ENCODE peak calls at places on chromosome X, in seven cellular contexts. M, A, R, P, G, K and D are unnamed samples.

GRCh38 chrX:22081475-22082092 is 49.5 kb downstream of the PHEX start:
- DNase-seq in P (peak; percentile 66), R (peak; percentile 53), M (peak; percentile 75), G (peak; percentile 16), K (peak; percentile 53), A (peak; percentile 21), D (peak; percentile 17)

GRCh38 chrX:39648548-39649254 is 449.1 kb downstream of the BCOR start:
- DNase-seq in M (no peak), G (no peak), P (no peak), A (no peak), R (no peak), K (no peak), D (no peak)

GRCh38 chrX:46279214-46279924 is 265.9 kb downstream of the ZNF674 start:
- DNase-seq in G (no peak), M (no peak), A (no peak), K (no peak), P (no peak), R (no peak), D (no peak)

GRCh38 chrX:96682516-96682915 is 2.1 kb upstream of the DIAPH2 start:
- DNase-seq in A (no peak), G (no peak), P (no peak), R (no peak), K (no peak), M (no peak), D (no peak)

GRCh38 chrX:69361286-69361926 is 142.7 kb upstream of the NALF2 start:
- DNase-seq in P (no peak), G (no peak), R (no peak), A (no peak), K (no peak), M (peak; percentile 1), D (no peak)

GRCh38 chrX:73577368-73577767 is 14.4 kb downstream of the CHIC1 start:
- DNase-seq in A (no peak), M (peak; percentile 78), R (no peak), G (no peak), K (no peak), P (no peak), D (no peak)

GRCh38 chrX:115356369-115356768 is 66.9 kb downstream of the LUZP4 start:
- DNase-seq in M (no peak), A (no peak), P (no peak), G (no peak), K (no peak), R (no peak), D (no peak)

GRCh38 chrX:45743081-45743533 is 542.4 kb upstream of the DIPK2B start:
- DNase-seq in P (no peak), R (no peak), A (no peak), M (peak; percentile 81), K (no peak), G (no peak), D (no peak)

GRCh38 chrX:115018040-115018647 is 728 bp upstream of the IL13RA2 start:
- DNase-seq in K (no peak), P (no peak), G (no peak), M (no peak), A (no peak), R (no peak), D (no peak)

GRCh38 chrX:150405576-150405975 is 42.5 kb downstream of the MAMLD1 start:
- DNase-seq in P (no peak), A (no peak), G (no peak), R (no peak), K (no peak), M (peak; percentile 14), D (no peak)
- TF ChIP-seq CTCF in P (no peak), A (peak; percentile 46), G (no peak), R (no peak), K (no peak), M (peak; percentile 52), D (no peak)

DNA sequence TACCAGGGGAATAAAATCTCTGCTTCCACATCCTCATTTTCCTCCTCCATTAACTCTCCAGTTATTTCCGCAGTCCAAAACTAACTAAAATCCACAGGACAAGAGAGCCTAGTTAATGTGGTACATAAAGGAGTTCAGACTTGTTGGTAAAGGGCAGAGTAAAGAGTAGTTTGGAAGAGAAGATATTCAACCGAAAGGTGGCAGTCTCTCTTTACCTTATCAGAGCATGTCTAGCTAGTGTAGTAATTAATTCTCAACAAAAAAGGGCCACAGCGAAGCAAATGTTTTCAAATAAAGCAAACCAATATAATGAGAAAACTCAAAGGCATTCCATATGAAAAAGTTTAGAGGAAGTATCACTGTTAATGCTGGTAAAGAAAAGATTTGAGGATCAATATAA is 286.5 kb downstream of the GLUD2 start:
- DNase-seq in K (no peak), R (no peak), A (no peak), M (no peak), P (no peak), G (no peak), D (no peak)
- TF ChIP-seq CTCF in K (no peak), R (no peak), A (peak; percentile 18), M (no peak), P (no peak), G (no peak), D (no peak)

DNA sequence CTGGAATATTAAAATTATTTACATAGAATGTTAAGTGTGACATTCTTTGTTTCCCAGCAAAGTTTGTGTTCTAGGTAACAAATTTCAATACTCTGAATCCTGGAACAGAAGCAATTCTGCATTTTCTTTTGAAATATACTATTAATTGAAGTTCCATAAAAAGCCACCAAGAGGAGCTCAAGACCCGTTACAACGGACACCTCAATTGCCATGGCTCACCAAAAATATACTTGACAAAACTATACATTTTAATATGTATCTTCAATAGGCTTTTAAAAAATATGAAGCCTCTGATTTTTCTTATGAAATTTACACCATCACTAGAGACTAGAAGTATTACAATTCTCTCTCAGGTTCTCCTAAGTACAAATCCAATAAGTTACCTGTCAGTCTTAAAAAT is 111.4 kb downstream of the NYX start:
- DNase-seq in P (no peak), M (peak; percentile 41), G (no peak), K (no peak), R (no peak), A (no peak), D (no peak)
- TF ChIP-seq CTCF in P (peak; percentile 14), M (peak; percentile 57), G (peak; percentile 72), K (peak; percentile 22), R (no peak), A (peak; percentile 40), D (peak; percentile 36)

DNA sequence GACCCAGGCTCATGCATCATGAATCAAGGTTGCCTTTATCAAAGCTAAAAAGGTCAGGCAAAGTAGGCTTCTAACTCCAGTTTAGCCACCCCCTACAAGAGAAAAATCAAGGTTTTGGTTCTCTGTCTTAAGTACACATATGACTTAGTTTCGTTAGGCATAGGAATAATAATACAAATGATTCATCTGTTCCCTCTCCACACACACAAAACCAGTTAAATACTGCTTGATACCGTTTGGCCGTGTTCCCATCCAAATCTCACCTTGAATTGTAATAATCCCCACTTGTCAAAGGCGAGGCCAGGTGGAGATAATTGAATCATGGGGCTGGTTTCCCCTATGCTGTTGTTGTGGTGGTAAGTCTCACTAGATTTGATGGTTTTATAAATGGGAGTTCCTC is 226.2 kb downstream of the HS6ST2 start:
- DNase-seq in R (no peak), M (no peak), K (no peak), G (no peak), A (no peak), P (no peak), D (no peak)
- TF ChIP-seq CTCF in R (no peak), M (no peak), K (no peak), G (no peak), A (no peak), P (no peak), D (no peak)